ENCODE peak calls at places on chromosomes 12 and 14, in seven cellular contexts. V is GM12865, J is mucosa of descending colon, G is lung, T is A549, Q is AG09309, M is fibroblast of the aortic adventitia. Z is an unnamed sample.

GRCh38 chr12:15214851-15215601 is 6.2 kb downstream of the RERG start:
- DNase-seq in V (no peak), M (no peak), Q (no peak), J (no peak), G (no peak), T (no peak), Z (no peak)

GRCh38 chr12:63298386-63298930 is 147.5 kb upstream of the AVPR1A start:
- DNase-seq in T (peak; percentile 22), M (no peak), Q (no peak), J (no peak), G (no peak), V (no peak), Z (no peak)

GRCh38 chr14:89851031-89851430 is 103.5 kb downstream of the EFCAB11 start:
- DNase-seq in V (no peak), G (no peak), T (no peak), M (no peak), J (no peak), Q (no peak), Z (no peak)

GRCh38 chr12:68203460-68203875 is 22.1 kb downstream of the IL26 start:
- DNase-seq in V (no peak), Q (no peak), J (no peak), M (no peak), G (no peak), T (no peak), Z (no peak)

GRCh38 chr12:101351682-101352081 is 55.9 kb downstream of the ARL1 start:
- DNase-seq in J (no peak), Q (no peak), V (no peak), G (no peak), M (no peak), T (no peak), Z (no peak)

GRCh38 chr14:68466491-68466977 is 326.3 kb downstream of the ZFP36L1 start:
- DNase-seq in M (peak; percentile 99), J (no peak), V (no peak), Q (peak; percentile 72), G (no peak), T (peak; percentile 95), Z (no peak)

GRCh38 chr12:39620664-39621658 is 1.4 kb upstream of the ABCD2 start:
- DNase-seq in G (no peak), Q (no peak), M (peak; percentile 5), T (no peak), V (peak; percentile 78), J (no peak), Z (peak; percentile 63)

GRCh38 chr12:31999692-32000091 is 40.5 kb downstream of the RESF1 start:
- DNase-seq in M (no peak), G (no peak), T (no peak), J (no peak), Q (no peak), V (no peak), Z (no peak)

GRCh38 chr12:54279632-54280400 is at the start of gene CBX5:
- DNase-seq in J (peak; percentile 99), G (peak; percentile 99), V (peak; percentile 99), T (peak; percentile 100), Q (peak; percentile 100), M (peak; percentile 100), Z (peak; percentile 98)

GRCh38 chr12:54286042-54286931 is 5.8 kb downstream of the HNRNPA1 start:
- DNase-seq in M (peak; percentile 16), T (no peak), Q (no peak), V (no peak), G (no peak), J (no peak), Z (no peak)

GRCh38 chr12:54280401-54281260 is at the start of gene HNRNPA1:
- DNase-seq in V (peak; percentile 100), G (peak; percentile 97), J (peak; percentile 97), M (peak; percentile 100), Q (peak; percentile 100), T (peak; percentile 100), Z (peak; percentile 100)

GRCh38 chr12:54285150-54286041 is 4.9 kb downstream of the HNRNPA1 start:
- DNase-seq in T (no peak), M (peak; percentile 38), J (no peak), G (no peak), Q (no peak), V (no peak), Z (no peak)

DNA sequence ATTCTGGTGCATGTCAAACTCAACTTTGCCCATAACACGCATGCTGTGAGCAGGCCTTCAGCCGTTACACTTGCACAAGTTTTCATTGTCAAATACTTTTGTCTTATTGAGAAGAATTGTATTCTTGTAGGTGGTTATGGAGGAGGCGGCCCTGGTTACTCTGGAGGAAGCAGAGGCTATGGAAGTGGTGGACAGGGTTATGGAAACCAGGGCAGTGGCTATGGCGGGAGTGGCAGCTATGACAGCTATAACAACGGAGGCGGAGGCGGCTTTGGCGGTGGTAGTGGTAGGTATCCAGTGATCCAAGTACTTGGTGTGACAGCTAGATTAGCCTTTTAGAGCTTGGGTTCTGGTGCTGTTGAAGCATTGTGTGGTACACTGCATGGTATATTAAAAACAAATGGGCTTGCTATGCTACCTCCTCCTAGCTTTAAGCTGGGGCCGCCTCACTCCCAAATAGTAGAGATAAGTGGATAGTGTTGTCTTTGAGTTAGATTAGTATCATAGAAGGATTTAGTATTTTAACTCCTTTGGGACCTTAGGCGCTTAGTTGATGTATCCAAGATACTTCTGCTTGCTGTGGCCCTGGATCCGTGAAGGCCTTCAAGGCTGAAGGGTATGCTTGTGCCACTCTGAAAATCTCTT is 2.5 kb downstream of the HNRNPA1 start:
- DNase-seq in G (no peak), J (peak; percentile 58), V (no peak), Q (no peak), M (no peak), T (no peak), Z (no peak)
- H3K4me3 ChIP-seq in G (no peak overlapping the region), J (no peak overlapping the region), V (peak overlapping the region; percentile 94), Q (peak overlapping the region; percentile 63), M (peak overlapping the region; percentile 94), T (peak overlapping the region; percentile 88), Z (peak overlapping the region; percentile 98)

GRCh38 chr14:72743626-72744025 is 150.3 kb downstream of the DPF3 start:
- DNase-seq in V (no peak), T (no peak), G (peak; percentile 18), M (peak; percentile 56), J (no peak), Q (no peak), Z (no peak)

GRCh38 chr14:72747652-72748051 is 146.2 kb downstream of the DPF3 start:
- DNase-seq in V (no peak), M (no peak), T (no peak), G (peak; percentile 3), J (no peak), Q (no peak), Z (no peak)

GRCh38 chr14:72745546-72745945 is 148.4 kb downstream of the DPF3 start:
- DNase-seq in V (no peak), J (no peak), Q (no peak), T (no peak), G (no peak), M (peak; percentile 95), Z (no peak)

GRCh38 chr14:72744416-72745120 is 149.3 kb downstream of the DPF3 start:
- DNase-seq in G (peak; percentile 21), V (no peak), J (no peak), T (no peak), Q (no peak), M (no peak), Z (no peak)

DNA sequence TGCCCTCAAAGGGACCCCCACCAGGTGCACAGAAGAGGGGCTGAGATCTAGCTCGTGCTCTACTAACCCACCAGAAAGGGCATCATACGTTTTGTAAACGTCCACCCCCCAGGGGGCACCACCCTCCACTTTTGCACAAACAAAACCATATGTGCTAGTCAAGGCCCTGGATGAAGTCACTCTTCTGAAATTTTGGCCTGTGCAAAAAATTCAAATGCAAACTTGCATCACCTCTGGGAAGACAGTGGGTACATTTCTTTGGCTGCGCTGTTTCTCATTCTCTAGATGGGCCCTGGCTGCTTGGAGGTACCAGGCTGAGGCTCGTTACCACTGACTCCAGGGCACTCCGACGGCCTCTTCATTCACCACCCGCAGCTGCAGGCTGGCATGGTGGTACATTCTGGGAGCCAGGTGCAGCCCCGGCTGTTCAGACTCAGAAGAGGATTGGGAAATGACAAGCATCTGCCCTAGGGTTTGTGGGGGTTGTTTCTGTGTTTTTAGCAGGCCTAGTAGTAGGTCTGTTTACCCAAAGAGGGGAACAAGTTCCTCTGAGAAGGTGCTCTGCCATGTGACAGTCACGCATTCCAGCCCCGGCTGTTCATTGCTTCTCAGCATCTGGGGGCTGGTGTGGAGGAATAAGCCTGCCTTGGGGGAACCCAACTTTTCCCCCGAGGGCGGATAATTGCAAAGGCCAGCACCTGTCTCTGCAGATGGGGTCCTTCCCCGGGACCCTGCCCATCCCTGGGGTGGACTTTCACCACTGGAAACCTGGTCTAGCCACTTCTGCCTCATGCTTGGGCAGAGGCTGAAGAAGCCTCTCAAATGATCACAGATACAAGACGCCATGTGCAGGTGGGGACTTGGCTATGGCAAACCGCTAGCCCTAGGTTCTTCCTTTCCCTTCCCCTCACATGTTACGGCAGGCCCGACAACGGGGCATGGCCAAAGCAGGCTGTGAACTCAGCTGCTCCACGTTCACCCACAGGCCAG is 147.6 kb downstream of the DPF3 start:
- DNase-seq in M (peak; percentile 94), T (no peak), J (no peak), V (peak; percentile 10), G (peak; percentile 24), Q (peak; percentile 60), Z (no peak)
- TF ChIP-seq CTCF in M (peak; percentile 47), T (no peak), J (no peak), V (no peak), G (no peak), Q (peak; percentile 48), Z (no peak)

DNA sequence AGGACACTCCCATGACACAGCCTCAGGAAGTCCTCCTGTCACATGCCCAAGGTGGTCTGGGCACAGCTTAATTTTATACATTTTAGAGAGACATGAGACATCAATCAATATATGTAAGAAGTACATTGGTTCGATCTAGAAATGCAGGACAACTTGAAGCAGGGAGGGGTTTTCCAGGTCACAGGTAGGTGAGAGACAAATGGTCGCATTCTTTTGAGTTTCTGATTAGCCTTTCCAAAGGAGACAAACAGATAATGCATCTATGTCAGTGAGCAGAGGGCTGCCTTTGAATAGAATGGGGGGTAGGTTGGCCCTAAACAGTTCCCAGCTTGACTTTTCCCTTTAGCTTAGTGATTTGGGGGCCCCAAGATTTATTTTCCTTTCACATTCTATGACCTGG is 2.5 kb downstream of the HSPB8 start:
- DNase-seq in M (no peak), G (no peak), T (no peak), Q (no peak), V (no peak), J (no peak), Z (no peak)
- H3K4me3 ChIP-seq in M (peak overlapping the region; percentile 78), G (peak overlapping the region; percentile 53), T (no peak overlapping the region), Q (no peak overlapping the region), V (no peak overlapping the region), J (no peak overlapping the region), Z (no peak overlapping the region)

GRCh38 chr12:5437657-5438056 is 5.7 kb downstream of the NTF3 start:
- DNase-seq in V (no peak), T (no peak), G (no peak), M (no peak), J (no peak), Q (no peak), Z (no peak)

GRCh38 chr12:5438671-5439200 is 6.8 kb downstream of the NTF3 start:
- DNase-seq in M (peak; percentile 13), V (no peak), T (no peak), J (no peak), G (no peak), Q (no peak), Z (no peak)

GRCh38 chr12:5439788-5440300 is 7.9 kb downstream of the NTF3 start:
- DNase-seq in Q (no peak), T (no peak), J (no peak), G (no peak), V (no peak), M (no peak), Z (no peak)

GRCh38 chr12:5440973-5441372 is 9.1 kb downstream of the NTF3 start:
- DNase-seq in V (no peak), J (no peak), T (no peak), M (no peak), G (no peak), Q (no peak), Z (no peak)

DNA sequence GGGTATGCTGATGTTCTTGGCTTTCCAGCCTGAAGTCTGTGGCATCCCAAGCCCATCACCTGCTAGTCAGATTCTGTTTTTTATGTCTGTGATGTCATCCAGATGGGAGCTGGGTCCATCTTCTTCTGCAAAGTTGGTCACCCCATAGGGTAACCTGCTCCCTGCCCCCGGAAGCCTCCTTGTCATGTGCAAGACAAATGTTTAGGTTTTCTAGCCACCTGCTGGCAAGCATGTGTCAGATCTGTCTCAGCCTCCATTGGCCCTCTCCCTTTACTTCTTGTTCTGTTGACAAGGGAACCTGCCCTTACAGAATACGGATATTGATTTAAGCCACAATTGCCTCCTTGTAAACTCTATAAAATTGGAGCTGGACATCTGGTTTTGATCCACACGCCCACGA is 7.4 kb downstream of the NTF3 start:
- DNase-seq in V (no peak), T (no peak), G (no peak), M (no peak), J (peak; percentile 23), Q (no peak), Z (no peak)
- TF ChIP-seq CTCF in V (no peak), T (no peak), G (no peak), M (no peak), J (no peak), Q (peak; percentile 29), Z (no peak)

Z was measured in GM12864.